ENCODE peak calls at places on chromosomes 4 and X, in five cellular contexts. G is MCF 10A, J is heart left ventricle, Q is astrocyte of the spinal cord, T is choroid plexus epithelial cell. E is an unnamed sample.

GRCh38 chr4:128461300-128462103 is 173.9 kb upstream of the PGRMC2 start:
- DNase-seq in J (no peak), Q (peak), T (peak), G (peak), E (no peak)

GRCh38 chr4:102213031-102213430 is 132.3 kb downstream of the SLC39A8 start:
- DNase-seq in G (no peak), T (no peak), Q (no peak), J (no peak), E (no peak)

GRCh38 chr4:146654976-146655761 is 16.5 kb downstream of the POU4F2 start:
- DNase-seq in J (no peak), T (peak), G (no peak), Q (peak), E (peak)

GRCh38 chrX:10483191-10483808 is 137.1 kb downstream of the MID1 start:
- DNase-seq in T (no peak), J (peak), G (no peak), Q (no peak), E (no peak)

GRCh38 chrX:104254442-104255115 is at the start of gene ESX1:
- DNase-seq in J (no peak), G (no peak), Q (no peak), T (peak), E (peak)

GRCh38 chr4:29081230-29081955 is 1638.8 kb upstream of the PCDH7 start:
- DNase-seq in J (no peak), G (peak), Q (peak), T (peak), E (no peak)

GRCh38 chrX:10618911-10619310 is 1.5 kb downstream of the MID1 start:
- DNase-seq in T (no peak), J (no peak), Q (peak), G (no peak), E (no peak)

GRCh38 chr4:174278467-174278866 is 5.0 kb downstream of the FBXO8 start:
- DNase-seq in G (no peak), T (peak), J (no peak), Q (no peak), E (no peak)

GRCh38 chr4:124435276-124435675 is 277.3 kb downstream of the ANKRD50 start:
- DNase-seq in T (peak), Q (no peak), G (no peak), J (no peak), E (no peak)

GRCh38 chrX:24760601-24761000 is 66.9 kb downstream of the POLA1 start:
- DNase-seq in G (no peak), T (peak), Q (peak), J (no peak), E (no peak)

GRCh38 chr4:858136-858535 is 32.2 kb upstream of the CPLX1 start:
- DNase-seq in J (no peak), Q (no peak), G (no peak), T (no peak), E (peak)

GRCh38 chr4:15498356-15498755 is 28.7 kb downstream of the CC2D2A start:
- DNase-seq in G (no peak), Q (no peak), J (no peak), T (no peak), E (no peak)

GRCh38 chr4:153714247-153714646 is 30.2 kb downstream of the TLR2 start:
- DNase-seq in Q (no peak), T (no peak), G (peak), J (no peak), E (no peak)

GRCh38 chr4:40149960-40150385 is 46.9 kb upstream of the RHOH start:
- DNase-seq in G (peak), T (peak), Q (peak), J (peak), E (peak)

DNA sequence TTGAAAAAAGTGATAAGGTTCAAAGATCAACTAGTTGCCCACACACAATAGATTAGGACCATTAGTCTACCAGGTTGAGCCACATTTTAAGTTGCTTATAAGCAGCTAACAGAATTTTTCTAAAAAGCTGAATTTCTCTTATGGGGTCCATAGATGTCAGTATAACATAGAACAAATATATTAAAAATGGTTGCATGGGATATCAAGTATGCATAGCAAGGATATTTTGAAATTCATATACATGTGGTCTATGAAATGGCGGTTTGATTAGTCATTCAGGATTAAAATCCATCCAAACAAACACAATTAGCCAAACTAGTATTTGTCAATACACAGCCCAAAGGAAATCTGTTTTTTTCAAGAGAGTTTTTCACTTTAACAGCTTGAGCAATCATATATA is 33.5 kb upstream of the AMOT start:
- DNase-seq in Q (no peak), J (no peak), G (peak), T (no peak), E (no peak)
- TF ChIP-seq CTCF in Q (peak), J (peak), G (peak), T (no peak), E (no peak)

GRCh38 chrX:7552758-7553157 is 290.2 kb upstream of the VCX start:
- DNase-seq in G (peak), T (no peak), J (no peak), Q (no peak), E (no peak)
- TF ChIP-seq CTCF in G (no peak), T (no peak), J (no peak), Q (no peak), E (no peak)

GRCh38 chr4:169270156-169270809 is 473 bp downstream of the SH3RF1 start:
- DNase-seq in Q (peak), T (no peak), J (peak), G (peak), E (peak)
- TF ChIP-seq CTCF in Q (no peak), T (no peak), J (no peak), G (no peak), E (no peak)

DNA sequence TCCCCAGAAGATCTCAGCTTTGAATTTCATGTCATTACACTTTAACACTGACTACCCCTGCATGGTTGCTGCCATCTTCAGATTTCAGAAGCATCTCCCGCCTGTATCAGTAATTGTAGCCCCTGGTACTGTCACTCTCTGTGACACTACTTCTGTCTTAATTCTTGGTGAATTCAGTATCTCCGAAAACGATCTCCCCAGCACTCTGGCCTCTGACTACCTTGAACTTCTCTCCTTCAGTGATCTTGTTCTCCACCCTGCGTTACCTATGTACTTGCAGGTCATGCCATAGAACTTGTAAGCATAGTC is 53.8 kb upstream of the ABCG2 start:
- DNase-seq in J (no peak), G (no peak), Q (no peak), T (no peak), E (no peak)
- TF ChIP-seq CTCF in J (no peak), G (no peak), Q (no peak), T (no peak), E (peak)

DNA sequence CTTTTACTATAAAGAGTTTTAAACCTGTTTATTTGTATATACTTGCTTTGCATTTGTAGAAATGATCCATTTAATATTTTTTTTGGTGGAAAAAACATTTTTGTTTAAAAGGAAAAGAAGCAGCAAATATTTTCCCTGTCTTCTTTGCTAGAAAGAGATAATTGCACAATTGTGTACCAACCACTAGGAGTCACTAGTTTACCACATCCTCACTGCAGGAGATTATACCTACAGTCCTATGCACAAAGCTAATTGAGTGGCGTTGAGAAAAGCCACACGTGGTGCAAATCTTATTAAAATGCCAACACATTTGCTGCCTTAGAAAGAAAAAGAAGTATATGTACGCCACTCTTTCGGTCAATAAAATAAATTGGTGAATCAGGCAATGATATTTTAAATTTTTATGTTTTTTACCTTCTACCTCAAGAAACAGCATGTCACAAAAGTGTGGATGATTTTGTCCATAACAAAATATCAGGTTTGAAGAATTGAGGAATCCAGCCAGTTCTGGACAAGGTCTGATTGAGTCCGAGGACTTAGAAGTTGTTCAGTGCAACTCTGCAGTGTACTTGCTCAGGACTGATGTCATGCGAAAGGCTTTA is 102.9 kb downstream of the GRXCR1 start:
- DNase-seq in T (peak), Q (peak), G (peak), J (no peak), E (no peak)
- TF ChIP-seq CTCF in T (peak), Q (peak), G (peak), J (peak), E (peak)